ENCODE peak calls at places on chromosomes 16 and 17, in four cellular contexts. L is ovary, P is spleen, E is fibroblast of the aortic adventitia. A is an unnamed sample.

GRCh38 chr17:74746922-74747321 is 1.5 kb upstream of the NHERF1 start:
- DNase-seq in P (peak), E (no peak), L (no peak), A (no peak)

GRCh38 chr16:11100239-11100750 is 155.7 kb downstream of the SOCS1 start:
- DNase-seq in E (peak), P (no peak), L (peak), A (no peak)

GRCh38 chr16:29830774-29831173 is 10.5 kb downstream of the MVP start:
- DNase-seq in P (no peak), E (no peak), L (no peak), A (no peak)

GRCh38 chr16:29775742-29776408 is 2.2 kb upstream of the ZG16 start:
- DNase-seq in E (peak), L (peak), P (no peak), A (no peak)

GRCh38 chr16:30348929-30349328 is 6.2 kb downstream of the CD2BP2 start:
- DNase-seq in L (no peak), P (peak), E (no peak), A (no peak)

GRCh38 chr16:28019218-28019617 is 44.3 kb downstream of the GSG1L start:
- DNase-seq in P (no peak), L (no peak), E (no peak), A (no peak)

GRCh38 chr17:57425903-57426574 is 169.7 kb downstream of the MSI2 start:
- DNase-seq in L (no peak), E (no peak), P (no peak), A (no peak)

GRCh38 chr17:73625975-73626706 is 18.1 kb downstream of the SDK2 start:
- DNase-seq in P (peak), L (no peak), E (no peak), A (no peak)

GRCh38 chr17:79864147-79864546 is 24.9 kb upstream of the CBX4 start:
- DNase-seq in P (no peak), L (no peak), E (no peak), A (no peak)

GRCh38 chr16:4261557-4262172 is 11.2 kb downstream of the TFAP4 start:
- DNase-seq in E (no peak), L (peak), P (no peak), A (no peak)

GRCh38 chr16:50152807-50153647 is at the start of gene TENT4B:
- DNase-seq in E (peak), P (peak), L (peak), A (peak)

GRCh38 chr16:50152386-50152806 is 710 bp upstream of the TENT4B start:
- DNase-seq in L (no peak), P (no peak), E (peak), A (peak)

GRCh38 chr16:50151322-50151721 is 1.8 kb upstream of the TENT4B start:
- DNase-seq in E (no peak), P (no peak), L (no peak), A (no peak)

GRCh38 chr16:50153648-50154368 is 702 bp downstream of the TENT4B start:
- DNase-seq in E (no peak), P (peak), L (peak), A (no peak)

GRCh38 chr16:50151744-50152143 is 1.4 kb upstream of the TENT4B start:
- DNase-seq in P (peak), L (no peak), E (no peak), A (no peak)
- H3K4me3 ChIP-seq in P (peak), L (no peak), E (no peak), A (peak)

GRCh38 chr16:1550696-1551095 is 17.2 kb downstream of the TMEM204 start:
- DNase-seq in P (no peak), L (no peak), E (no peak), A (no peak)
- H3K4me3 ChIP-seq in P (no peak), L (no peak), E (no peak), A (no peak)

DNA sequence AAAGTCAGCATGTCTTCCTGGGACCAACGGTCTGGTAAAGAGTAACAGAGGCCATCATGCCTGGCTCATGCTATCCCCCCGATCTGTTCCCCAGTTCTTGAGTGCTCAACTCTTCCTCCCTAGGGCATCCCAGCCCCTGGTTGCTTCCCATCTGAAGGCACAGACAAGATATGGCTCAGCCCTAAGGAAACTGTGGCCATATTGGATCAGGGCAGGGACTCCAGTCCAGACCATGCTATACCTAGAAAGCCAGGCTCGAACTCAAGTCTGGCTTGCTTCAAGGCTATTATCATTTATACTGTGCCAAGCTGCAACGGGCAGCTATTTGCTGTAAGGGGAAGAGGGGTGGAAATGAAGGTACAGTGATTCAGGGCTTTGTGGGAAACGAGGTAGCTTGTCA is 2.8 kb downstream of the UBTF start:
- DNase-seq in E (no peak), L (no peak), P (no peak), A (no peak)
- H3K4me3 ChIP-seq in E (no peak), L (no peak), P (peak), A (peak)

GRCh38 chr17:48890086-48890485 is 2.5 kb upstream of the ATP5MC1 start:
- DNase-seq in E (no peak), L (no peak), P (no peak), A (no peak)

GRCh38 chr17:48893646-48894508 is 1.3 kb downstream of the ATP5MC1 start:
- DNase-seq in L (no peak), P (peak), E (no peak), A (no peak)

GRCh38 chr17:48892940-48893645 is 506 bp downstream of the ATP5MC1 start:
- DNase-seq in P (peak), E (no peak), L (no peak), A (no peak)

DNA sequence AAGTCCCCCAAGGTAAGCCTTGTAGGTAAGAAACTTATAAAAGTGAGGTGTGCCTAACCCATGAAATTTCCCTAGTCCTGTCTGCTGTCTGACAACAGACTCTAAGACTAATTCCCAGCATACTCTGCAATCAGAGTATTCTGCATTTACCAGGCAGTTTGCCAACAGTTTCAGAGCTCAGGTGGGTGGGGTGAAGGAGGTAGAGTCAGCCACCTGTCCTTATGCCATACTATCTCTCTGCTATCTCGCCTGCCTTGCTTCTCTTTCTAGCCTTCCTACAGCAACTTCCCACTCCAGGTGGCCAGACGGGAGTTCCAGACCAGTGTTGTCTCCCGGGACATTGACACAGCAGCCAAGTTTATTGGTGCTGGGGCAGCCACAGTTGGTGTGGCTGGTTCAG is 2.3 kb downstream of the ATP5MC1 start:
- DNase-seq in E (no peak), P (peak), L (no peak), A (no peak)
- H3K4me3 ChIP-seq in E (no peak), P (no peak), L (no peak), A (no peak)

DNA sequence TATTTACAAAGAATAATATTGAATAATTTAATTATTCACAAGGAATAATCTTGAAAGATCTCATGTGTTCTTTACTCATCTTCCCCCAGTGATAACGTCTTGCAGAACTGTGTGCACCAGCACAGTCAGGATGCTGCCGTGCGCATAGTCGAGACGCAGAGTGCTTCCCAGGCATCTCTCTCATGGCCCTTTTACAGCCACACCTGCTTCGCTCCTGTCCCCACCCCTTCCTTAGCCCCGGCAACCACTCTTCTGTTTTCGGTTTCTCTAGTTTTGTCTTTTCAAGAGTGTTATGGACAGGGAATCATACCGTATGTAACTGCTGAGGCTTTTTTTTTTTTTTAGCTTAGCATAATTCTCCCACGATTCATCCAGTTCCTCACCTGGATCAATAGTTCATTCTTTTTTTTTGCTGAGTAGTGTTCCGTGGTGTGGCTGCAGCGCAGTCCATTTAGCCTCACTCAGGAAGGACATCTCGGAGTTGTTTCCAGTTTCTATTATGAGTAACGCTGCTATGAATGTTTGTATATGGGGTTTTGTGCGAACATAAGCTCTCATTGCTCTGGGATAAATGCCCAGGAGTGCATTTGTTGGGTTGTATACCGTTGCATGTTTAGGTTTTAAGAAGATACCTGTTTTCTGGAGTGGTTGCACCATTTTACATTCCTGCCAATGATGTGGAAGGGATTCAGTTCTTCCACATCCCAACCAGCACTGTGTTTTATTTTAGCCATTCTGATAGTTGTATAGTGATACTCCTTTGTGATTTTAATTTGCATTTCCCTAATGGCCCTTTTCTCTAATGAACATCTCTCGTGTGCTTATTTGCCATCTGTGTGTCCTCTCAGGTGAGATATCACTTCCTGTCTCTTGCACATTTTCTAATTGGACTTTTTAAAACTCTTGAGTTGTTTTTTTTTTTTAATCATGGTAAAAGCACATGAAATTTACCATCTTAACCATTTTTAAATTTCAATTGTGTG is 47.6 kb downstream of the SEC14L1 start:
- DNase-seq in E (no peak), L (no peak), P (no peak), A (no peak)
- H3K4me3 ChIP-seq in E (no peak), L (no peak), P (no peak), A (no peak)

GRCh38 chr17:70503449-70503848 is 334.1 kb downstream of the KCNJ2 start:
- DNase-seq in L (no peak), P (no peak), E (no peak), A (no peak)
- H3K4me3 ChIP-seq in L (no peak), P (no peak), E (no peak), A (no peak)

GRCh38 chr16:85633438-85633743 is 20.3 kb downstream of the GSE1 start:
- DNase-seq in L (no peak), P (no peak), E (no peak), A (no peak)
- H3K4me3 ChIP-seq in L (no peak), P (no peak), E (no peak), A (no peak)

GRCh38 chr17:32854177-32854576 is 22.7 kb downstream of the MYO1D start:
- DNase-seq in P (no peak), L (no peak), E (no peak), A (no peak)
- H3K4me3 ChIP-seq in P (no peak), L (no peak), E (no peak), A (no peak)

DNA sequence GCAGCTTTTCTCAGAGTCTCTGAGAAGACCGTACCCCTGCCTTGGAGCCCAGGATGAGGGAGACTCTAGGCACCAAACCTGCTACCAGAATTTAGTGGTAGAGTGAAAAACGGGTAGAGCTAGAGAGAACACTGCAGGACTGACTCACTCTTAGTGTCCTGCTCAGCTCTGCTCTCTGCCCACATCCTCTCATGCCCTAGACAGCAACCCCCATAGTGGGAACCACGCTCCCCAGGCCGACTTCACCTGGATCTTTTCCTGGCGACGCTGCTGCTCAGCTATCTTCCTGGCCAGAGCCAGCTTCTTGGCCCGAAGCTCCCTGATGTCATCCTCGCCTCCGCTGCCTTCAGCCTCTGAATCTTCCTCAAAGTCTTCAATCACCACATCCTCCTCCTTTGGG is 26.7 kb downstream of the HIC1 start:
- DNase-seq in P (no peak), E (no peak), L (no peak), A (no peak)
- H3K4me3 ChIP-seq in P (no peak), E (no peak), L (no peak), A (no peak)

A was measured in Jurkat, Clone E6-1.